ENCODE peak calls at places on chromosomes 6 and 20, in nine cellular contexts. One of them, this sample, is unnamed.

GRCh38 chr6:129812145-129812777 is 48.9 kb downstream of the TMEM244 start:
- DNase-seq in T-helper 2 cell: no peak
- DNase-seq in HT-29: no peak
- DNase-seq in activated CD4-positive, CD25-positive, alpha-beta regulatory T cell treated with anti-CD3 and anti-CD28 coated beads, Interleukin-2, amount 50 U/mL, for 72 hours: no peak
- DNase-seq in PC-9: no peak
- DNase-seq in Daoy: no peak
- DNase-seq in activated naive CD4-positive, alpha-beta T cell: no peak
- DNase-seq in neural crest cell: no peak
- DNase-seq in fibroblast of mammary gland: no peak
- DNase-seq in this sample: no peak

GRCh38 chr20:454951-455350 is 7.4 kb downstream of the TBC1D20 start:
- DNase-seq in T-helper 2 cell: no peak
- DNase-seq in activated CD4-positive, CD25-positive, alpha-beta regulatory T cell treated with anti-CD3 and anti-CD28 coated beads, Interleukin-2, amount 50 U/mL, for 72 hours: no peak
- DNase-seq in HT-29: peak
- DNase-seq in neural crest cell: no peak
- DNase-seq in Daoy: no peak
- DNase-seq in fibroblast of mammary gland: no peak
- DNase-seq in PC-9: peak
- DNase-seq in activated naive CD4-positive, alpha-beta T cell: no peak
- DNase-seq in this sample: no peak

GRCh38 chr6:31087494-31088089 is 24.8 kb downstream of the C6orf15 start:
- DNase-seq in PC-9: peak
- DNase-seq in HT-29: peak
- DNase-seq in activated CD4-positive, CD25-positive, alpha-beta regulatory T cell treated with anti-CD3 and anti-CD28 coated beads, Interleukin-2, amount 50 U/mL, for 72 hours: peak
- DNase-seq in neural crest cell: peak
- DNase-seq in Daoy: peak
- DNase-seq in T-helper 2 cell: peak
- DNase-seq in fibroblast of mammary gland: peak
- DNase-seq in activated naive CD4-positive, alpha-beta T cell: peak
- DNase-seq in this sample: peak

GRCh38 chr20:63009988-63010769 is 3.4 kb upstream of the BHLHE23 start:
- DNase-seq in T-helper 2 cell: peak
- DNase-seq in HT-29: no peak
- DNase-seq in PC-9: no peak
- DNase-seq in activated CD4-positive, CD25-positive, alpha-beta regulatory T cell treated with anti-CD3 and anti-CD28 coated beads, Interleukin-2, amount 50 U/mL, for 72 hours: peak
- DNase-seq in activated naive CD4-positive, alpha-beta T cell: peak
- DNase-seq in fibroblast of mammary gland: peak
- DNase-seq in neural crest cell: no peak
- DNase-seq in Daoy: peak
- DNase-seq in this sample: no peak

GRCh38 chr6:83708546-83708969 is 343 bp downstream of the SNAP91 start:
- DNase-seq in HT-29: no peak
- DNase-seq in PC-9: no peak
- DNase-seq in activated naive CD4-positive, alpha-beta T cell: no peak
- DNase-seq in Daoy: peak
- DNase-seq in activated CD4-positive, CD25-positive, alpha-beta regulatory T cell treated with anti-CD3 and anti-CD28 coated beads, Interleukin-2, amount 50 U/mL, for 72 hours: no peak
- DNase-seq in T-helper 2 cell: peak
- DNase-seq in neural crest cell: peak
- DNase-seq in fibroblast of mammary gland: no peak
- DNase-seq in this sample: peak

GRCh38 chr20:10925767-10926166 is 252.0 kb upstream of the JAG1 start:
- DNase-seq in activated naive CD4-positive, alpha-beta T cell: no peak
- DNase-seq in HT-29: no peak
- DNase-seq in fibroblast of mammary gland: no peak
- DNase-seq in neural crest cell: no peak
- DNase-seq in PC-9: no peak
- DNase-seq in Daoy: no peak
- DNase-seq in T-helper 2 cell: no peak
- DNase-seq in activated CD4-positive, CD25-positive, alpha-beta regulatory T cell treated with anti-CD3 and anti-CD28 coated beads, Interleukin-2, amount 50 U/mL, for 72 hours: no peak
- DNase-seq in this sample: no peak

GRCh38 chr6:130708338-130708737 is 118.9 kb upstream of the SMLR1 start:
- DNase-seq in Daoy: no peak
- DNase-seq in neural crest cell: no peak
- DNase-seq in PC-9: no peak
- DNase-seq in activated CD4-positive, CD25-positive, alpha-beta regulatory T cell treated with anti-CD3 and anti-CD28 coated beads, Interleukin-2, amount 50 U/mL, for 72 hours: no peak
- DNase-seq in activated naive CD4-positive, alpha-beta T cell: no peak
- DNase-seq in fibroblast of mammary gland: no peak
- DNase-seq in T-helper 2 cell: peak
- DNase-seq in HT-29: no peak
- DNase-seq in this sample: no peak

GRCh38 chr6:108630050-108630714 is 69.5 kb downstream of the FOXO3 start:
- DNase-seq in HT-29: no peak
- DNase-seq in activated naive CD4-positive, alpha-beta T cell: no peak
- DNase-seq in neural crest cell: no peak
- DNase-seq in fibroblast of mammary gland: no peak
- DNase-seq in activated CD4-positive, CD25-positive, alpha-beta regulatory T cell treated with anti-CD3 and anti-CD28 coated beads, Interleukin-2, amount 50 U/mL, for 72 hours: no peak
- DNase-seq in T-helper 2 cell: peak
- DNase-seq in Daoy: no peak
- DNase-seq in PC-9: no peak
- DNase-seq in this sample: no peak

GRCh38 chr6:106094261-106094963 is 8.3 kb downstream of the PRDM1 start:
- DNase-seq in activated CD4-positive, CD25-positive, alpha-beta regulatory T cell treated with anti-CD3 and anti-CD28 coated beads, Interleukin-2, amount 50 U/mL, for 72 hours: no peak
- DNase-seq in Daoy: no peak
- DNase-seq in neural crest cell: no peak
- DNase-seq in PC-9: no peak
- DNase-seq in activated naive CD4-positive, alpha-beta T cell: no peak
- DNase-seq in T-helper 2 cell: no peak
- DNase-seq in fibroblast of mammary gland: no peak
- DNase-seq in HT-29: no peak
- DNase-seq in this sample: no peak

GRCh38 chr6:11350294-11350693 is 117.8 kb upstream of the NEDD9 start:
- DNase-seq in activated naive CD4-positive, alpha-beta T cell: no peak
- DNase-seq in activated CD4-positive, CD25-positive, alpha-beta regulatory T cell treated with anti-CD3 and anti-CD28 coated beads, Interleukin-2, amount 50 U/mL, for 72 hours: no peak
- DNase-seq in T-helper 2 cell: no peak
- DNase-seq in PC-9: no peak
- DNase-seq in neural crest cell: no peak
- DNase-seq in fibroblast of mammary gland: peak
- DNase-seq in Daoy: no peak
- DNase-seq in HT-29: no peak
- DNase-seq in this sample: no peak

GRCh38 chr6:21360353-21360752 is 233.2 kb upstream of the SOX4 start:
- DNase-seq in fibroblast of mammary gland: no peak
- DNase-seq in Daoy: peak
- DNase-seq in activated naive CD4-positive, alpha-beta T cell: no peak
- DNase-seq in HT-29: peak
- DNase-seq in neural crest cell: no peak
- DNase-seq in PC-9: no peak
- DNase-seq in T-helper 2 cell: no peak
- DNase-seq in activated CD4-positive, CD25-positive, alpha-beta regulatory T cell treated with anti-CD3 and anti-CD28 coated beads, Interleukin-2, amount 50 U/mL, for 72 hours: no peak
- DNase-seq in this sample: no peak

GRCh38 chr20:44633872-44634600 is 17.5 kb downstream of the ADA start:
- DNase-seq in activated CD4-positive, CD25-positive, alpha-beta regulatory T cell treated with anti-CD3 and anti-CD28 coated beads, Interleukin-2, amount 50 U/mL, for 72 hours: no peak
- DNase-seq in activated naive CD4-positive, alpha-beta T cell: no peak
- DNase-seq in Daoy: no peak
- DNase-seq in T-helper 2 cell: no peak
- DNase-seq in PC-9: no peak
- DNase-seq in HT-29: no peak
- DNase-seq in neural crest cell: no peak
- DNase-seq in fibroblast of mammary gland: no peak
- DNase-seq in this sample: no peak

GRCh38 chr20:17417221-17417620 is 114.0 kb downstream of the BFSP1 start:
- DNase-seq in neural crest cell: no peak
- DNase-seq in activated CD4-positive, CD25-positive, alpha-beta regulatory T cell treated with anti-CD3 and anti-CD28 coated beads, Interleukin-2, amount 50 U/mL, for 72 hours: no peak
- DNase-seq in T-helper 2 cell: no peak
- DNase-seq in fibroblast of mammary gland: peak
- DNase-seq in activated naive CD4-positive, alpha-beta T cell: no peak
- DNase-seq in Daoy: no peak
- DNase-seq in PC-9: no peak
- DNase-seq in HT-29: no peak
- DNase-seq in this sample: no peak

GRCh38 chr6:109790131-109790530 is 99.0 kb downstream of the FIG4 start:
- DNase-seq in PC-9: peak
- DNase-seq in T-helper 2 cell: no peak
- DNase-seq in activated CD4-positive, CD25-positive, alpha-beta regulatory T cell treated with anti-CD3 and anti-CD28 coated beads, Interleukin-2, amount 50 U/mL, for 72 hours: no peak
- DNase-seq in neural crest cell: no peak
- DNase-seq in activated naive CD4-positive, alpha-beta T cell: no peak
- DNase-seq in fibroblast of mammary gland: peak
- DNase-seq in Daoy: peak
- DNase-seq in HT-29: no peak
- DNase-seq in this sample: no peak

GRCh38 chr6:153957409-153957808 is 81.6 kb upstream of the OPRM1 start:
- DNase-seq in PC-9: no peak
- DNase-seq in T-helper 2 cell: no peak
- DNase-seq in Daoy: no peak
- DNase-seq in HT-29: no peak
- DNase-seq in activated CD4-positive, CD25-positive, alpha-beta regulatory T cell treated with anti-CD3 and anti-CD28 coated beads, Interleukin-2, amount 50 U/mL, for 72 hours: no peak
- DNase-seq in activated naive CD4-positive, alpha-beta T cell: no peak
- DNase-seq in fibroblast of mammary gland: no peak
- DNase-seq in neural crest cell: no peak
- DNase-seq in this sample: no peak

GRCh38 chr20:49853640-49854039 is 41.0 kb downstream of the SLC9A8 start:
- DNase-seq in activated naive CD4-positive, alpha-beta T cell: no peak
- DNase-seq in PC-9: peak
- DNase-seq in Daoy: peak
- DNase-seq in activated CD4-positive, CD25-positive, alpha-beta regulatory T cell treated with anti-CD3 and anti-CD28 coated beads, Interleukin-2, amount 50 U/mL, for 72 hours: no peak
- DNase-seq in neural crest cell: peak
- DNase-seq in fibroblast of mammary gland: peak
- DNase-seq in HT-29: peak
- DNase-seq in T-helper 2 cell: no peak
- DNase-seq in this sample: peak

GRCh38 chr6:168107191-168107940 is 28.4 kb upstream of the FRMD1 start:
- DNase-seq in T-helper 2 cell: no peak
- DNase-seq in fibroblast of mammary gland: no peak
- DNase-seq in activated CD4-positive, CD25-positive, alpha-beta regulatory T cell treated with anti-CD3 and anti-CD28 coated beads, Interleukin-2, amount 50 U/mL, for 72 hours: no peak
- DNase-seq in PC-9: no peak
- DNase-seq in activated naive CD4-positive, alpha-beta T cell: no peak
- DNase-seq in HT-29: no peak
- DNase-seq in neural crest cell: no peak
- DNase-seq in Daoy: no peak
- DNase-seq in this sample: no peak